ENCODE peak calls at places on chromosomes 7 and 10, in eight cellular contexts. F is SW 1271, V is NCI-H345, U is T47D, Y is GM12892, I is NCI-H82, B is cardiac muscle cell, E is NCI-H446. C is an unnamed sample.

GRCh38 chr7:83204715-83205114 is 42.0 kb upstream of the PCLO start:
- DNase-seq in F (no peak), V (no peak), U (no peak), Y (no peak), I (no peak), B (no peak), E (no peak), C (no peak)

GRCh38 chr7:47934831-47935230 is 13.4 kb downstream of the PKD1L1 start:
- DNase-seq in F (no peak), V (no peak), U (no peak), Y (no peak), I (no peak), B (no peak), E (no peak), C (no peak)

GRCh38 chr10:78516741-78517140 is 483.1 kb downstream of the RPS24 start:
- DNase-seq in F (no peak), V (no peak), U (no peak), Y (no peak), I (no peak), B (no peak), E (no peak), C (no peak)

GRCh38 chr7:133561361-133561760 is 308.5 kb downstream of the EXOC4 start:
- DNase-seq in F (no peak), V (no peak), U (no peak), Y (no peak), I (no peak), B (no peak), E (no peak), C (no peak)

GRCh38 chr10:104323085-104323484 is 15.2 kb downstream of the ITPRIP start:
- DNase-seq in F (no peak), V (no peak), U (no peak), Y (no peak), I (no peak), B (no peak), E (no peak), C (no peak)

GRCh38 chr7:134565643-134566136 is 16.8 kb downstream of the AKR1B15 start:
- DNase-seq in F (no peak), V (no peak), U (peak), Y (no peak), I (no peak), B (peak), E (no peak), C (peak)

GRCh38 chr7:26937956-26938623 is 73.7 kb upstream of the SKAP2 start:
- DNase-seq in F (no peak), V (no peak), U (no peak), Y (no peak), I (no peak), B (no peak), E (no peak), C (no peak)

GRCh38 chr10:118531105-118531851 is 64.2 kb downstream of the PRLHR start:
- DNase-seq in F (no peak), V (no peak), U (no peak), Y (no peak), I (no peak), B (no peak), E (no peak), C (no peak)

GRCh38 chr10:113022265-113022664 is 72.2 kb downstream of the TCF7L2 start:
- DNase-seq in F (no peak), V (no peak), U (no peak), Y (no peak), I (no peak), B (peak), E (no peak), C (no peak)

GRCh38 chr10:515674-516073 is 173.8 kb downstream of the DIP2C start:
- DNase-seq in F (no peak), V (no peak), U (no peak), Y (no peak), I (no peak), B (no peak), E (no peak), C (no peak)

GRCh38 chr7:143049380-143049779 is 2.8 kb upstream of the OR6V1 start:
- DNase-seq in F (no peak), V (no peak), U (no peak), Y (no peak), I (no peak), B (peak), E (no peak), C (no peak)

GRCh38 chr10:103763374-103764202 is 91.8 kb downstream of the SH3PXD2A start:
- DNase-seq in F (no peak), V (no peak), U (no peak), Y (no peak), I (peak), B (no peak), E (peak), C (no peak)

GRCh38 chr10:129707406-129708388 is 240.7 kb downstream of the MGMT start:
- DNase-seq in F (no peak), V (peak), U (peak), Y (no peak), I (no peak), B (peak), E (peak), C (no peak)

GRCh38 chr10:14008648-14009072 is 322.1 kb downstream of the FRMD4A start:
- DNase-seq in F (no peak), V (no peak), U (no peak), Y (no peak), I (no peak), B (no peak), E (no peak), C (no peak)

GRCh38 chr7:65746398-65746669 is 126.5 kb upstream of the VKORC1L1 start:
- DNase-seq in F (no peak), V (no peak), U (no peak), Y (no peak), I (no peak), B (peak), E (no peak), C (no peak)

GRCh38 chr7:2525931-2526630 is 6.5 kb downstream of the LFNG start:
- DNase-seq in F (no peak), V (peak), U (no peak), Y (no peak), I (no peak), B (no peak), E (no peak), C (no peak)

GRCh38 chr7:134893920-134894319 is 92.4 kb upstream of the AGBL3 start:
- DNase-seq in F (no peak), V (no peak), U (no peak), Y (no peak), I (no peak), B (no peak), E (no peak), C (no peak)

GRCh38 chr10:3720228-3721019 is 64.6 kb downstream of the KLF6 start:
- DNase-seq in F (no peak), V (no peak), U (no peak), Y (no peak), I (no peak), B (peak), E (no peak), C (no peak)